ENCODE peak calls at places on chromosomes 3 and 15, in four cellular contexts. B is fibroblast of lung, A is PC-9, R is tibial nerve. X is an unnamed sample. For H3K9me3, the result is how much of the 10 kb centered on the place peaks cover.

GRCh38 chr3:40800343-40800742 is 275.6 kb downstream of the ZNF621 start:
- DNase-seq in A (peak), R (peak), B (peak), X (peak)

GRCh38 chr15:41698779-41699178 is 38.6 kb downstream of the MGA start:
- DNase-seq in B (no peak), A (no peak), R (no peak), X (peak)

GRCh38 chr3:114650808-114651207 is 357.0 kb downstream of the TIGIT start:
- DNase-seq in R (no peak), B (peak), A (peak), X (no peak)

GRCh38 chr15:38414351-38414750 is 39.6 kb upstream of the FAM98B start:
- DNase-seq in R (peak), A (no peak), B (peak), X (peak)

GRCh38 chr3:127629462-127630403 is 748 bp downstream of the PODXL2 start:
- DNase-seq in A (no peak), R (no peak), B (no peak), X (no peak)

GRCh38 chr15:29124581-29125381 is 144.8 kb downstream of the NSMCE3 start:
- DNase-seq in R (no peak), B (no peak), A (no peak), X (no peak)

GRCh38 chr3:190533511-190534282 is 19.8 kb downstream of the IL1RAP start:
- DNase-seq in A (no peak), R (peak), B (peak), X (peak)

GRCh38 chr3:76826915-76827314 is 213.0 kb upstream of the ROBO2 start:
- DNase-seq in B (no peak), A (no peak), R (no peak), X (no peak)

GRCh38 chr3:149245738-149246451 is 24.3 kb upstream of the CP start:
- DNase-seq in R (no peak), B (peak), A (peak), X (no peak)

GRCh38 chr15:32781781-32782180 is 64.0 kb downstream of the GREM1 start:
- DNase-seq in B (no peak), A (no peak), R (no peak), X (no peak)

GRCh38 chr3:21835266-21835665 is 84.3 kb upstream of the ZNF385D start:
- DNase-seq in A (no peak), R (no peak), B (peak), X (no peak)

GRCh38 chr3:186909078-186909853 is 21.1 kb upstream of the ST6GAL1 start:
- DNase-seq in A (no peak), R (no peak), B (no peak), X (no peak)

GRCh38 chr3:122926322-122926721 is 101.2 kb downstream of the SEMA5B start:
- DNase-seq in R (no peak), B (no peak), A (no peak), X (no peak)

GRCh38 chr3:175526191-175526590 is 667.1 kb downstream of the NAALADL2 start:
- DNase-seq in B (no peak), A (no peak), R (no peak), X (no peak)

GRCh38 chr15:68587769-68588385 is 9.1 kb downstream of the CORO2B start:
- DNase-seq in R (no peak), B (no peak), A (no peak), X (no peak)

GRCh38 chr3:126367316-126367805 is 10.2 kb upstream of the KLF15 start:
- DNase-seq in A (no peak), B (no peak), R (no peak), X (no peak)

GRCh38 chr3:88307666-88308065 is 157.9 kb downstream of the C3orf38 start:
- DNase-seq in R (no peak), B (no peak), A (no peak), X (no peak)

GRCh38 chr3:46996689-46997452 is 17.4 kb downstream of the NBEAL2 start:
- DNase-seq in B (no peak), A (no peak), R (no peak), X (no peak)

GRCh38 chr3:188527389-188527788 is 373.4 kb downstream of the LPP start:
- DNase-seq in A (no peak), B (no peak), R (no peak), X (no peak)

GRCh38 chr15:41258706-41259471 is 27.8 kb downstream of the CHP1 start:
- DNase-seq in B (peak), R (no peak), A (peak), X (no peak)

GRCh38 chr15:31332681-31333071 is 6.0 kb downstream of the KLF13 start:
- DNase-seq in A (no peak), R (no peak), B (no peak), X (no peak)

GRCh38 chr15:39629376-39629775 is 48.5 kb downstream of the THBS1 start:
- DNase-seq in B (no peak), A (no peak), R (no peak), X (no peak)

GRCh38 chr15:81336568-81336967 is 12.6 kb upstream of the STARD5 start:
- DNase-seq in R (peak), A (no peak), B (peak), X (no peak)

GRCh38 chr3:14159426-14159825 is 19.0 kb downstream of the XPC start:
- DNase-seq in R (no peak), B (no peak), A (no peak), X (no peak)

GRCh38 chr15:70508561-70509281 is 254.6 kb downstream of the UACA start:
- DNase-seq in A (peak), B (peak), R (no peak), X (peak)

GRCh38 chr15:99982662-99983061 is 249.4 kb upstream of the LYSMD4 start:
- DNase-seq in A (no peak), B (no peak), R (no peak), X (no peak)

GRCh38 chr15:60507596-60508424 is 28.9 kb upstream of the ICE2 start:
- DNase-seq in A (no peak), B (peak), R (peak), X (peak)

GRCh38 chr3:61807865-61808276 is 246.5 kb downstream of the PTPRG start:
- DNase-seq in R (no peak), B (peak), A (no peak), X (peak)

GRCh38 chr15:33114484-33114767 is 80.1 kb downstream of the FMN1 start:
- DNase-seq in A (no peak), R (no peak), B (peak), X (peak)

GRCh38 chr3:128845119-128845518 is 34.3 kb upstream of the ACAD9 start:
- DNase-seq in A (no peak), B (no peak), R (no peak), X (no peak)

GRCh38 chr15:101478701-101479341 is 10.7 kb downstream of the PCSK6 start:
- DNase-seq in A (no peak), B (no peak), R (no peak), X (no peak)

GRCh38 chr3:180926526-180926925 is 14.1 kb downstream of the FXR1 start:
- DNase-seq in R (no peak), B (no peak), A (no peak), X (no peak)

GRCh38 chr3:55127565-55127964 is 199.7 kb upstream of the LRTM1 start:
- DNase-seq in R (no peak), B (no peak), A (no peak), X (no peak)

GRCh38 chr15:38721549-38721948 is 156.9 kb upstream of the RASGRP1 start:
- DNase-seq in A (no peak), R (no peak), B (no peak), X (no peak)

GRCh38 chr15:65278480-65278879 is 8.2 kb downstream of the PARP16 start:
- DNase-seq in A (no peak), B (no peak), R (no peak), X (no peak)

GRCh38 chr15:90932660-90932991 is 277 bp upstream of the HDDC3 start:
- DNase-seq in R (no peak), A (no peak), B (no peak), X (no peak)
- H3K4me3 ChIP-seq in R (peak), A (peak), B (no peak), X (peak)

GRCh38 chr15:66935121-66935520 is 130.3 kb upstream of the SMAD3 start:
- DNase-seq in A (no peak), R (no peak), B (no peak), X (no peak)

GRCh38 chr15:66932634-66933024 is 132.8 kb upstream of the SMAD3 start:
- DNase-seq in A (no peak), R (no peak), B (no peak), X (no peak)

GRCh38 chr15:66936115-66936863 is 129.1 kb upstream of the SMAD3 start:
- DNase-seq in A (no peak), R (peak), B (peak), X (no peak)

GRCh38 chr15:66935688-66936087 is 129.7 kb upstream of the SMAD3 start:
- DNase-seq in B (no peak), R (no peak), A (no peak), X (no peak)

GRCh38 chr15:66934315-66934930 is 131.0 kb upstream of the SMAD3 start:
- DNase-seq in R (no peak), A (no peak), B (no peak), X (no peak)
- H3K9me3 ChIP-seq in R (under half), A (under half), B (under half), X (under half)

DNA sequence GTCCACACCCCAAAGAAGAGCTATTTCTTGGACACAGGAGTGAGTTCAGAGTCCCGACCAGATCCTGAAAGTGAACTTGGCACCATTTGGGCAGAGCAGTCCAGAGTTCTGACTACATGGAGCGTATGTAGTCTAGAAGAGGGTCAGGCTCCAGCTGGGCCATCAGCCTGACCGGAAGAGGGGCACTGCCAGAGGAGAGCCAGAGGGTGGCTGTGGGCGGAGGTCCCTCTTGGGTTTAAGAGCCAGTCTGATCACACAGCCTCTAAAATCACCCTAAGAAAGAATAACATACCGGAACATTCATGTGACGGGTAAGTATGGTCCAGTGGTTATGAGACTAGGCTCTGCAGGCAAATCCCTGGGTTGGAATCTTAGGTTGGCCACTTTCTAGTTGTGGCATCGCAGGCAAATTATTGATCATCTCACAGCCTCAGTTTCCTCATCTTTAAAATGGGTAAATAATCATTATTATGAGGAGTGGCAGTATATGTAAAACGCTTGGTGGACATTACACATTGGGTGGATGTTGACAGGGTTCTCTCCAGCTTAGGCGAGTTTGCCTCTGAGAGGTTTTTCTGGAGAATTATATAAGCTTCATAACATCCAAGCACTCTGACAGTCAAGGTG is 2.1 kb upstream of the RAP2B start:
- DNase-seq in B (no peak), A (no peak), R (no peak), X (no peak)
- H3K27ac ChIP-seq in B (peak), A (peak), R (peak), X (peak)

DNA sequence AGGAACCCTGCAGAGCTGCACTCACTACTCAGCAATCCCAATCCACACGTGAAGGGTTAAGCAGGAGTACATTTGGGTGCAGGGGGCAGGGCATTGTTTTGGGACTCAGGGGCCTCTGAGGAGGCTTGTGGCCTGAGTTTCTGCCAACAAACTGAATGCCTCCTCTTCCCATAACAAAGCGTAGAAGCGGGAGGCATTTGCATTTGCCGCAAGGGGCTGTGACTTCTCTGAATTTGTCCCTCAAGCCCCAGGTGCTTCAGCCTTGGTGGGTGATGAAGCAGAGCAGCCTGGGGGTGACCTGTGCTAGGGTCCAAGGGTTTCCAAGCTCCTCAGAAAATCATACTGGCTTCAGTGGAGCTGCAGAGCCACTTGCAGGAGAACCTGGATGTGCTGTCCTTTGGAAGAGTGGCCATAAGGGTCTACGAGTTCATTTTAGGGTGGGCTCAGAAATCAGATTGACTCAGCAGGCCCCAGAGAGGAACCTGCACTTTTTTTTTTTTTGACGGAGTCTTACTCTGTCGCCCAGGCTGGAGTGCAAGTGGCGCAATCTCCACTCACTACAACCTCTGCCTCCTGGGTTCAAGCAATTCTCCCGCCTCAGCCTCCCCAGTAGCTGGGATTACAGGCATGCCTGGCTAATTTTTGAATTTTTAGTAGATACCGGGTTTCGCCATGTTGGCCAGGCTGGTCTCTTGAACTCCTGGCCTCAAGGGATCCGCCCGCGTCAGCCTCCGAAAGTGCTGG is 1.4 kb upstream of the RPSA start:
- DNase-seq in R (no peak), B (no peak), A (no peak), X (no peak)
- H3K4me3 ChIP-seq in R (no peak), B (no peak), A (peak), X (no peak)

GRCh38 chr3:64088408-64089136 is 65.3 kb upstream of the PSMD6 start:
- DNase-seq in A (no peak), B (no peak), R (no peak), X (no peak)
- H3K9me3 ChIP-seq in A (under half), B (under half), R (under half), X (under half)

GRCh38 chr15:90954712-90955671 is at the start of gene RCCD1:
- DNase-seq in R (peak), A (peak), B (peak), X (peak)

GRCh38 chr15:90957105-90957790 is 2.6 kb downstream of the RCCD1 start:
- DNase-seq in R (no peak), B (peak), A (no peak), X (no peak)

GRCh38 chr15:90957791-90958190 is 3.1 kb downstream of the RCCD1 start:
- DNase-seq in A (no peak), R (no peak), B (no peak), X (no peak)

GRCh38 chr15:90955911-90956310 is 1.2 kb downstream of the RCCD1 start:
- DNase-seq in R (no peak), B (no peak), A (no peak), X (no peak)

DNA sequence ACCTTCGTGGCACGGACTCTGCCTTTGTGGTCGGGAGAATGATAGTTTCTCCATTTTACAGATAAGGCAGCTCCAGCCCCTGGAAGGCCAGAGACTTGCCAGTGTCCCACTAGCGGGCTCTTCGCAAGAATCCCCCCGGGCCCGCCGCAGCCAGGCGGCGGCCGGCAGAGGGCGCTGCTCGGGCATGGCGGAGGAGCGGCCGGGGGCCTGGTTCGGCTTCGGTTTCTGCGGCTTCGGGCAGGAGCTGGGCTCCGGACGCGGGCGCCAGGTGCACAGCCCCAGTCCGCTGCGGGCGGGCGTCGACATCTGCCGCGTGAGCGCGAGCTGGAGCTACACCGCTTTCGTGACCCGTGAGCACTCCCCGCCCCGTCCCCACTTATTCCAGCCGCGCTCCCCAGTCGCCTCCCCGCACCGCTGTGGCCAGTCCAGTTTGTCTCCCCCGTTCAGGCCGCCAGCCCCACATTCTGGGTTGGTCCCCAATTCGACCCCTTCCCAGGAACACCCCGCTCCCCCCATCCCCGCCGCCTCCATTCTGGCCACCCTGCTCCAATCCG is 1.9 kb downstream of the RCCD1 start:
- DNase-seq in A (no peak), R (peak), B (peak), X (peak)
- H3K27ac ChIP-seq in A (no peak), R (peak), B (peak), X (peak)

DNA sequence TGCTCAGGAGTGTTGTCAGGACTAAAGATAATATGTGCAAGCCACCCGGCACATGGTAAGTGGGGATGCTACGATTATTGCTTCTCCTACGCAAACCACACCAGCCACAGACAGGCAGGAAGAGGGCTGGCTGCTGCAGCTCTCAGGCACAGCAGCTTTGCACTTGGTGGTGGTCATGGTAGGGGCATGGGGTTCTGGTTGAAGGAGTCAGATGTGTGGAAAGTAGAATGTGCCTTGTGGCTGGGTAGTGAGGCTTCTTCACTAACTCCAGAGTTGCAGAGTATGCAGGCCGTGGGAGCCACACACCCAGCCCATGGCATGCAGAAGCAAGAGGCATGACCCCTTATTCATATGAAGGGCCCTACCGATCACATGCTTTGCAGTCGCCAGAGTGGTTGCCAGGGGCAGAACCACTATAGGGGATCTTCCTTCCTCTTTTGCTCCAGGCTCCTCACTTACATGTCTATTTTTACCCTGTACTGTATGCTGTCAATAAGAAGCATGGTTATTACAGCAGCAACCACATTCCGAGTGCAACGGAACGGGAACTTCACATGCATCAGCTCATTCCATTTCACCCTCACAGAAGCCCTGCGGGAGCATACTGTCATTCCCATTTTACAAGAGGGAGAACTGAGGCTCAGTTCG is 59.2 kb upstream of the HERC1 start:
- DNase-seq in B (no peak), A (no peak), R (no peak), X (no peak)
- H3K4me3 ChIP-seq in B (no peak), A (no peak), R (no peak), X (no peak)

X was measured in SJSA1.